ENCODE peak calls at places on chromosomes 1 and 21, in six cellular contexts. V, A, G, K, Q and W are unnamed samples.

GRCh38 chr1:17097125-17097524 is 22.1 kb downstream of the PADI2 start:
- DNase-seq in V (no peak), A (no peak), G (no peak), K (no peak), Q (no peak), W (no peak)

GRCh38 chr21:31630062-31630711 is 29.3 kb upstream of the SOD1 start:
- DNase-seq in V (no peak), A (peak; percentile 80), G (no peak), K (peak; percentile 73), Q (no peak), W (peak; percentile 56)

GRCh38 chr1:56356376-56356775 is 223.0 kb downstream of the PLPP3 start:
- DNase-seq in V (no peak), A (no peak), G (no peak), K (no peak), Q (no peak), W (no peak)

GRCh38 chr21:19695796-19696195 is 1292.2 kb upstream of the TMPRSS15 start:
- DNase-seq in V (no peak), A (no peak), G (no peak), K (no peak), Q (no peak), W (no peak)

GRCh38 chr21:17416139-17416538 is 96.7 kb upstream of the CXADR start:
- DNase-seq in V (no peak), A (no peak), G (no peak), K (no peak), Q (no peak), W (no peak)

GRCh38 chr1:193102662-193103061 is 2.6 kb downstream of the GLRX2 start:
- DNase-seq in V (no peak), A (no peak), G (no peak), K (no peak), Q (no peak), W (no peak)

GRCh38 chr1:104235141-104235540 is 485.4 kb downstream of the AMY1C start:
- DNase-seq in V (no peak), A (no peak), G (no peak), K (no peak), Q (no peak), W (no peak)

GRCh38 chr1:226714148-226714547 is 24.9 kb downstream of the ITPKB start:
- DNase-seq in V (no peak), A (no peak), G (no peak), K (no peak), Q (no peak), W (no peak)

GRCh38 chr1:218946147-218946546 is 227.5 kb upstream of the LYPLAL1 start:
- DNase-seq in V (no peak), A (no peak), G (no peak), K (no peak), Q (no peak), W (no peak)

GRCh38 chr1:226788965-226789364 is 49.9 kb upstream of the ITPKB start:
- DNase-seq in V (no peak), A (no peak), G (no peak), K (no peak), Q (no peak), W (no peak)

GRCh38 chr1:172397221-172397620 is 23.3 kb upstream of the C1orf105 start:
- DNase-seq in V (no peak), A (no peak), G (no peak), K (no peak), Q (no peak), W (no peak)

GRCh38 chr1:207034998-207035397 is 2.4 kb upstream of the C1orf116 start:
- DNase-seq in V (no peak), A (peak; percentile 61), G (no peak), K (no peak), Q (no peak), W (no peak)

GRCh38 chr1:44068442-44068861 is 37.2 kb upstream of the SLC6A9 start:
- DNase-seq in V (no peak), A (no peak), G (no peak), K (no peak), Q (no peak), W (no peak)

GRCh38 chr1:44233593-44233992 is 20.3 kb downstream of the DMAP1 start:
- DNase-seq in V (no peak), A (no peak), G (no peak), K (no peak), Q (no peak), W (no peak)

GRCh38 chr1:206612129-206612876 is at the start of gene EIF2D:
- DNase-seq in V (peak; percentile 98), A (peak; percentile 96), G (peak; percentile 95), K (peak; percentile 66), Q (peak; percentile 95), W (no peak)

GRCh38 chr21:36727886-36728285 is 29.0 kb downstream of the SIM2 start:
- DNase-seq in V (no peak), A (no peak), G (peak; percentile 58), K (no peak), Q (no peak), W (no peak)

GRCh38 chr1:3375256-3375655 is 79.2 kb upstream of the ARHGEF16 start:
- DNase-seq in V (no peak), A (no peak), G (no peak), K (no peak), Q (no peak), W (no peak)

GRCh38 chr1:167428418-167428817 is 89.9 kb downstream of the CD247 start:
- DNase-seq in V (no peak), A (no peak), G (no peak), K (no peak), Q (no peak), W (no peak)

GRCh38 chr21:28633803-28634572 is 358.7 kb downstream of the LTN1 start:
- DNase-seq in V (no peak), A (no peak), G (no peak), K (no peak), Q (no peak), W (peak; percentile 62)

GRCh38 chr1:44060830-44061267 is 29.6 kb upstream of the SLC6A9 start:
- DNase-seq in V (no peak), A (no peak), G (no peak), K (no peak), Q (no peak), W (no peak)

GRCh38 chr21:39095681-39096080 is 87.6 kb downstream of the PSMG1 start:
- DNase-seq in V (no peak), A (no peak), G (no peak), K (no peak), Q (no peak), W (no peak)

GRCh38 chr1:197686231-197686630 is 89.0 kb downstream of the DENND1B start:
- DNase-seq in V (no peak), A (no peak), G (no peak), K (no peak), Q (no peak), W (no peak)

GRCh38 chr1:119144813-119145212 is 4.4 kb upstream of the WARS2 start:
- DNase-seq in V (no peak), A (no peak), G (no peak), K (no peak), Q (no peak), W (no peak)

GRCh38 chr1:10065344-10065685 is 32.6 kb downstream of the UBE4B start:
- DNase-seq in V (peak; percentile 36), A (no peak), G (peak; percentile 25), K (no peak), Q (no peak), W (no peak)

GRCh38 chr1:94730450-94730849 is 89.7 kb upstream of the SLC44A3 start:
- DNase-seq in V (no peak), A (no peak), G (no peak), K (no peak), Q (no peak), W (no peak)

GRCh38 chr1:109761227-109762038 is 2.3 kb downstream of the EPS8L3 start:
- DNase-seq in V (no peak), A (no peak), G (no peak), K (no peak), Q (no peak), W (no peak)

GRCh38 chr1:94236630-94237290 is 624 bp downstream of the ARHGAP29 start:
- DNase-seq in V (no peak), A (peak; percentile 42), G (peak; percentile 44), K (no peak), Q (no peak), W (no peak)

GRCh38 chr1:20634594-20635084 is 1.4 kb downstream of the PINK1 start:
- DNase-seq in V (no peak), A (peak; percentile 13), G (peak; percentile 69), K (no peak), Q (no peak), W (no peak)

GRCh38 chr1:150144606-150145005 is 5.1 kb upstream of the PLEKHO1 start:
- DNase-seq in V (no peak), A (no peak), G (no peak), K (no peak), Q (no peak), W (no peak)

GRCh38 chr1:147892216-147892615 is 10.4 kb upstream of the GJA8 start:
- DNase-seq in V (no peak), A (no peak), G (peak; percentile 37), K (no peak), Q (no peak), W (no peak)